ENCODE peak calls at places on chromosomes 3 and 15, in seven cellular contexts. H is IMR-90, B is endothelial cell of umbilical vein, X is mammary epithelial cell, G is kidney, O is neural progenitor cell, I is H1. U is an unnamed sample. For H3K9me3, the result is how much of the 10 kb centered on the place peaks cover.

GRCh38 chr15:31215490-31216209 is 111.0 kb upstream of the KLF13 start:
- DNase-seq in G (peak), H (no peak), I (peak), O (peak), X (peak), B (peak), U (peak)

GRCh38 chr3:182793663-182794454 is 555 bp downstream of the ATP11B start:
- DNase-seq in X (peak), O (peak), I (peak), B (peak), G (peak), H (peak), U (peak)

GRCh38 chr3:87987952-87988351 is 70.9 kb downstream of the CGGBP1 start:
- DNase-seq in X (no peak), G (no peak), H (no peak), I (no peak), B (no peak), O (peak), U (peak)

GRCh38 chr3:54830658-54831057 is 97.2 kb downstream of the LRTM1 start:
- DNase-seq in X (no peak), I (peak), O (peak), B (no peak), H (peak), G (no peak), U (no peak)

GRCh38 chr3:100018806-100019205 is 95.5 kb downstream of the FILIP1L start:
- DNase-seq in B (no peak), G (no peak), H (no peak), X (no peak), O (no peak), I (no peak), U (no peak)

GRCh38 chr15:84759018-84759417 is 10.6 kb downstream of the ZNF592 start:
- DNase-seq in G (no peak), B (no peak), H (no peak), I (no peak), X (no peak), O (no peak), U (no peak)

GRCh38 chr3:133880886-133881455 is 14.7 kb downstream of the RAB6B start:
- DNase-seq in X (no peak), B (no peak), G (peak), H (no peak), O (no peak), I (no peak), U (no peak)

GRCh38 chr3:134311265-134311664 is 60.6 kb upstream of the RYK start:
- DNase-seq in O (no peak), B (no peak), H (peak), G (no peak), X (peak), I (no peak), U (peak)

GRCh38 chr3:53495091-53495517 is 693 bp downstream of the CACNA1D start:
- DNase-seq in B (no peak), H (no peak), X (no peak), G (no peak), I (no peak), O (peak), U (no peak)

GRCh38 chr3:53493618-53493996 is 804 bp upstream of the CACNA1D start:
- DNase-seq in X (no peak), I (no peak), O (no peak), H (no peak), B (no peak), G (no peak), U (no peak)

GRCh38 chr3:53496984-53497383 is 2.6 kb downstream of the CACNA1D start:
- DNase-seq in I (no peak), H (no peak), X (no peak), B (no peak), O (no peak), G (no peak), U (no peak)

GRCh38 chr3:53495518-53496501 is 1.4 kb downstream of the CACNA1D start:
- DNase-seq in I (peak), G (peak), O (peak), B (no peak), H (no peak), X (no peak), U (no peak)

DNA sequence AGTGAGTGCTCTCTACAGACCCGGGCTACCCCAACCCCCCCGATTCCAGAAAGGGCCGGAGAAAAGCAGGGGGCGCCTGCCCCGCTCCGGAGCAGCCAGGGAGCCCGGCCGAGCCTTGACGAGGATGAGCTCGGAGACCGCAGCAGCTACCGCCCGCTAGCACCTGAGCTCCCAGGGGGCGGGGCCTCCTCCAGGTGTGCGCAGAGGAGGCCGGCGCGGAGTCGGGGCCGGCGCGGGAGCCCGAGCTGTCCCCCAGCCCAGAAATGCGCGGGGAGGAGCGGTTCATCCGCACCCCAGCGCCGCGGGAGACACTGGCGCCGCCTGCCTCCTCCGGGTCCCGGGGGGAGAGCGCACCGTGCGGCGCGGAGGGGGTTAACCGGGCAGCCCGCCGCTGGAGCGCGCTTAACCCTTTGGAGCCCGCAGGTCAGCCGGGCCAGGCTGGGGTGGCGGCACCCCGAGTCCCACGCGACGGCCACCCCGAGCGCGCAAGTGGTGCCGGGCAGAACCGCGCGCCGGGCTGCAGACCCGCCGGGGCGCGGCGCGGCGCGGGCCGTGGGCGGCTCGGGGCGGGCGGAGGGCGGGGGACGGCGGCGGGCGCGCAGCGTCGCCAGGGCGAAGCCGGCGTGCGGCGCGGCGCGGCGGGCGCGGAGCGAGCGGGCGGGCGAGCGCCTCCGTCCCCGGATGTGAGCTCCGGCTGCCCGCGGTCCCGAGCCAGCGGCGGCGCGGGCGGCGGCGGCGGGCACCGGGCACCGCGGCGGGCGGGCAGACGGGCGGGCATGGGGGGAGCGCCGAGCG is at the start of gene CACNA1D:
- DNase-seq in G (peak), O (peak), I (peak), B (no peak), X (peak), H (no peak), U (peak)
- H3K4me3 ChIP-seq in G (peak), O (peak), I (peak), B (no peak), X (peak), H (peak), U (peak)

GRCh38 chr3:105152987-105153386 is 213.7 kb upstream of the ALCAM start:
- DNase-seq in H (no peak), X (no peak), O (no peak), B (no peak), G (no peak), I (no peak), U (no peak)
- H3K9ac ChIP-seq in H (no peak), X (no peak), O (no peak), B (no peak), G (no peak), I (no peak), U (no peak)

DNA sequence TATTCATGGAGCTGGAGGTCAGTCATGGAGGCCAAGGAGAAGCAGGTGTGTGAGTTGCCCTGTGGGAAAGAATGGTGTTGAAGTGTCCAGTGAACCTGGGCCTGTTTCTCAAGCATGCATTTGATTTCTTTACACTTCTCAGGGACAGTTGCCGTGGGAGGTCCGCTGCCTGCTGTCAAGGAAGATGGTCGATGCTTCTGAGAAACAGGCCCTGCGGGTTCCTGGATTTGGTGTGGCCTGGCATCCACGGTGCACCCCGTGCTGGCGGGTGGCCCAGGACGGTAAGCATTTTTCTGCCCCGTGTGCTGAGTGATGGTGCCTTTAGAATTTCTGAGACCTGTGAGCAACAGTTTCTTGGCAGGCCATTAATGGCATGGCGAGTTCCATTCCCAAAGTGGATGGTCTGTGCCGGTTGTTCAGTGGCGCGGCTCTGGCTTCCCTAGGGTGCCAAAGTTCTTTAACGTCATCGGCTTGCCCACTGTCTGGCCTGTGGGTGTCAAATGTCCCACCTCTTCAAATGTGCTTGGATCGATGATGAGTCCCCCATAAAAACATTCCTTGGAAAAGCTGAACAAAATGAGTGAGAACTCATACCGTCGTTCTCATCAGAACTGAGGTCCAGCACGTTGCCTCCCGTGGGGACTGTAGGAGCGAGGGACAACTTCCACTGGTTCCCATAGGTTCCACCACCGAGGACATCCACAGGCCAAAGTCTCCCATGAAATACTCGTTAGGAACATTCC is 107.2 kb downstream of the SNRPN start:
- DNase-seq in H (no peak), G (peak), B (no peak), X (no peak), I (no peak), O (no peak), U (no peak)
- H3K9me3 ChIP-seq in H (half or more), G (half or more), B (half or more), X (half or more), I (half or more), O (under half), U (half or more)

DNA sequence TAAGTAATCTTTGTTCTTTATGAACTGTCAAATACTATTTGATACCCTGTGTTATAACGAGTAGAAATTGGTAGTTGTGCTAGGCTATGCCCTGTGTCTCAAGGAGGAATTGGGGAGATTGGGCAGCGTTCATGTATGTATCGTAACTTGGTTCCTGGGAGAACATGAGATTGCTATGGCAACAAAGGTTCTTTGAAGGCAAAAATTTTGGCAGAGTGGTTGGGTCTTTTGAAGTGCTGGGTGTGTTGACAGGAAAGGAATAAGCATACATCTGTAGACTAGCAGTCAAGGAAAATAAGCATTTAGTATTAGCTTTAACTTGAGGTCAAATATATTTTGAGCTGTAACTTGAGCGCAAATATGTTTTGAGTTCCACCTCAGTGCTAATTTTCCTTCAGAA is 45.3 kb downstream of the TCF12 start:
- DNase-seq in O (no peak), G (no peak), X (no peak), B (no peak), H (no peak), I (no peak), U (no peak)
- H3K4me3 ChIP-seq in O (no peak), G (no peak), X (no peak), B (no peak), H (no peak), I (no peak), U (no peak)

GRCh38 chr3:50503504-50503903 is at the start of gene CACNA2D2:
- DNase-seq in O (peak), B (no peak), X (peak), G (peak), I (peak), H (no peak), U (peak)
- H3K9ac ChIP-seq in O (peak), B (no peak), X (no peak), G (no peak), I (no peak), H (no peak), U (no peak)

DNA sequence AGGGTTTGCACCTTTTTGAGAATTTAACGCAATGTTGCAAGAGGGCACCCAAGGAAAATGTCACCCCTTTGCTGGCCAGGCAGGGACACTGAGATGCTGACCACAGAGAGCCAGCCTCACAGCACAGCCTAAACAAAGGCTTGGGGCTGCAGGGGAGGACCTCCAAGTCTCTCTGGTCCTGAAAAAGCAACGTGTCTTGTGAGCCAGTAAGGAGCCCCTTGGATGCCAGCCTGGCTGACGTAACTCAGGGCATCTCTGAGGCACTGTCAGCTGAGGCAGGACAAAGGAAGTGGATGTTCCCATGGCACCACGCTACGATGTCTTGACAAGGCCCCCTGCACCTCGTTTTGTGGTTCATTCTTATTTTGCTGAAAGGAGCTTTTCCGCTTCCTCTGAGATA is 160.6 kb downstream of the OR4M2 start:
- DNase-seq in B (no peak), O (no peak), X (no peak), G (no peak), H (no peak), I (no peak), U (no peak)
- H3K9me3 ChIP-seq in B (under half), O (under half), X (under half), G (under half), H (under half), I (under half), U (under half)